ENCODE peak calls at places on chromosomes 1 and 21, in five cellular contexts. One of them, this sample, is unnamed.

GRCh38 chr21:44686843-44687561 is 5.0 kb upstream of the KRTAP12-1 start:
- DNase-seq in RCC 7860: no peak
- DNase-seq in HTR-8/SVneo: no peak
- DNase-seq in NCI-H1105 treated with DMSO at 0.1 percent for 48 hours: no peak
- DNase-seq in ELF-1: peak
- DNase-seq in this sample: no peak

GRCh38 chr1:5497471-5497870 is 494.8 kb downstream of the NPHP4 start:
- DNase-seq in RCC 7860: no peak
- DNase-seq in HTR-8/SVneo: no peak
- DNase-seq in NCI-H1105 treated with DMSO at 0.1 percent for 48 hours: no peak
- DNase-seq in ELF-1: no peak
- DNase-seq in this sample: no peak

GRCh38 chr1:27928216-27928954 is 6.4 kb upstream of the SMPDL3B start:
- DNase-seq in RCC 7860: peak
- DNase-seq in HTR-8/SVneo: no peak
- DNase-seq in NCI-H1105 treated with DMSO at 0.1 percent for 48 hours: no peak
- DNase-seq in ELF-1: peak
- DNase-seq in this sample: no peak

GRCh38 chr1:213245270-213245669 is 194.2 kb downstream of the RPS6KC1 start:
- DNase-seq in RCC 7860: no peak
- DNase-seq in HTR-8/SVneo: no peak
- DNase-seq in NCI-H1105 treated with DMSO at 0.1 percent for 48 hours: no peak
- DNase-seq in ELF-1: no peak
- DNase-seq in this sample: no peak

GRCh38 chr1:59499273-59499955 is 202.5 kb downstream of the FGGY start:
- DNase-seq in RCC 7860: peak
- DNase-seq in HTR-8/SVneo: no peak
- DNase-seq in NCI-H1105 treated with DMSO at 0.1 percent for 48 hours: no peak
- DNase-seq in ELF-1: no peak
- DNase-seq in this sample: peak

GRCh38 chr1:8481650-8482380 is 163.9 kb downstream of the SLC45A1 start:
- DNase-seq in RCC 7860: peak
- DNase-seq in HTR-8/SVneo: no peak
- DNase-seq in NCI-H1105 treated with DMSO at 0.1 percent for 48 hours: no peak
- DNase-seq in ELF-1: no peak
- DNase-seq in this sample: no peak

GRCh38 chr1:61361971-61362370 is 279.6 kb downstream of the NFIA start:
- DNase-seq in RCC 7860: no peak
- DNase-seq in HTR-8/SVneo: no peak
- DNase-seq in NCI-H1105 treated with DMSO at 0.1 percent for 48 hours: no peak
- DNase-seq in ELF-1: no peak
- DNase-seq in this sample: no peak

GRCh38 chr1:46467183-46467504 is 22.5 kb upstream of the DMBX1 start:
- DNase-seq in RCC 7860: no peak
- DNase-seq in HTR-8/SVneo: no peak
- DNase-seq in NCI-H1105 treated with DMSO at 0.1 percent for 48 hours: no peak
- DNase-seq in ELF-1: no peak
- DNase-seq in this sample: no peak

GRCh38 chr1:160667896-160668295 is 21.1 kb upstream of the SLAMF1 start:
- DNase-seq in RCC 7860: no peak
- DNase-seq in HTR-8/SVneo: no peak
- DNase-seq in NCI-H1105 treated with DMSO at 0.1 percent for 48 hours: no peak
- DNase-seq in ELF-1: no peak
- DNase-seq in this sample: no peak

GRCh38 chr1:203455706-203456105 is 19.9 kb upstream of the PRELP start:
- DNase-seq in RCC 7860: no peak
- DNase-seq in HTR-8/SVneo: no peak
- DNase-seq in NCI-H1105 treated with DMSO at 0.1 percent for 48 hours: no peak
- DNase-seq in ELF-1: no peak
- DNase-seq in this sample: no peak

GRCh38 chr21:39193380-39193779 is 10.1 kb upstream of the PSMG1 start:
- DNase-seq in RCC 7860: no peak
- DNase-seq in HTR-8/SVneo: no peak
- DNase-seq in NCI-H1105 treated with DMSO at 0.1 percent for 48 hours: no peak
- DNase-seq in ELF-1: no peak
- DNase-seq in this sample: no peak

GRCh38 chr1:225412301-225412700 is 15.5 kb downstream of the LBR start:
- DNase-seq in RCC 7860: no peak
- DNase-seq in HTR-8/SVneo: no peak
- DNase-seq in NCI-H1105 treated with DMSO at 0.1 percent for 48 hours: no peak
- DNase-seq in ELF-1: no peak
- DNase-seq in this sample: no peak

GRCh38 chr1:10074059-10074854 is 41.5 kb downstream of the UBE4B start:
- DNase-seq in RCC 7860: peak
- DNase-seq in HTR-8/SVneo: peak
- DNase-seq in NCI-H1105 treated with DMSO at 0.1 percent for 48 hours: no peak
- DNase-seq in ELF-1: no peak
- DNase-seq in this sample: peak

GRCh38 chr1:185595835-185596667 is 138.1 kb upstream of the HMCN1 start:
- DNase-seq in RCC 7860: peak
- DNase-seq in HTR-8/SVneo: peak
- DNase-seq in NCI-H1105 treated with DMSO at 0.1 percent for 48 hours: peak
- DNase-seq in ELF-1: peak
- DNase-seq in this sample: peak

GRCh38 chr1:149915429-149916192 is 2.0 kb downstream of the SV2A start:
- DNase-seq in RCC 7860: no peak
- DNase-seq in HTR-8/SVneo: no peak
- DNase-seq in NCI-H1105 treated with DMSO at 0.1 percent for 48 hours: no peak
- DNase-seq in ELF-1: no peak
- DNase-seq in this sample: no peak

GRCh38 chr1:148289647-148290046 is 137.6 kb upstream of the NBPF11 start:
- DNase-seq in RCC 7860: no peak
- DNase-seq in HTR-8/SVneo: no peak
- DNase-seq in NCI-H1105 treated with DMSO at 0.1 percent for 48 hours: no peak
- DNase-seq in ELF-1: no peak
- DNase-seq in this sample: no peak

GRCh38 chr1:201683397-201683796 is 144.5 kb downstream of the NAV1 start:
- DNase-seq in RCC 7860: no peak
- DNase-seq in HTR-8/SVneo: no peak
- DNase-seq in NCI-H1105 treated with DMSO at 0.1 percent for 48 hours: no peak
- DNase-seq in ELF-1: no peak
- DNase-seq in this sample: no peak

GRCh38 chr1:193567937-193568336 is 381.5 kb upstream of the B3GALT2 start:
- DNase-seq in RCC 7860: no peak
- DNase-seq in HTR-8/SVneo: no peak
- DNase-seq in NCI-H1105 treated with DMSO at 0.1 percent for 48 hours: no peak
- DNase-seq in ELF-1: no peak
- DNase-seq in this sample: no peak

GRCh38 chr1:57832616-57833015 is 408.8 kb upstream of the DAB1 start:
- DNase-seq in RCC 7860: no peak
- DNase-seq in HTR-8/SVneo: no peak
- DNase-seq in NCI-H1105 treated with DMSO at 0.1 percent for 48 hours: no peak
- DNase-seq in ELF-1: peak
- DNase-seq in this sample: no peak

GRCh38 chr1:208238710-208239517 is 5.3 kb downstream of the PLXNA2 start:
- DNase-seq in RCC 7860: no peak
- DNase-seq in HTR-8/SVneo: peak
- DNase-seq in NCI-H1105 treated with DMSO at 0.1 percent for 48 hours: peak
- DNase-seq in ELF-1: peak
- DNase-seq in this sample: no peak

GRCh38 chr1:185816460-185816859 is 82.3 kb downstream of the HMCN1 start:
- DNase-seq in RCC 7860: no peak
- DNase-seq in HTR-8/SVneo: no peak
- DNase-seq in NCI-H1105 treated with DMSO at 0.1 percent for 48 hours: no peak
- DNase-seq in ELF-1: no peak
- DNase-seq in this sample: no peak

GRCh38 chr1:14739433-14739832 is 140.9 kb downstream of the KAZN start:
- DNase-seq in RCC 7860: no peak
- DNase-seq in HTR-8/SVneo: no peak
- DNase-seq in NCI-H1105 treated with DMSO at 0.1 percent for 48 hours: no peak
- DNase-seq in ELF-1: no peak
- DNase-seq in this sample: no peak